ENCODE peak calls at places on chromosomes 6 and 20, in five cellular contexts. One of them, this sample, is unnamed.

GRCh38 chr6:81895511-81896185 is 143.2 kb upstream of the TENT5A start:
- DNase-seq in Peyer's patch: no peak
- DNase-seq in NAMALWA: no peak
- DNase-seq in amniotic epithelial cell: peak
- DNase-seq in foreskin fibroblast: peak
- DNase-seq in this sample: no peak

GRCh38 chr6:156809446-156810178 is 32.4 kb downstream of the ARID1B start:
- DNase-seq in amniotic epithelial cell: no peak
- DNase-seq in NAMALWA: no peak
- DNase-seq in foreskin fibroblast: no peak
- DNase-seq in Peyer's patch: no peak
- DNase-seq in this sample: no peak

GRCh38 chr6:24431045-24431451 is 28.3 kb downstream of the MRS2 start:
- DNase-seq in foreskin fibroblast: peak
- DNase-seq in Peyer's patch: no peak
- DNase-seq in NAMALWA: peak
- DNase-seq in amniotic epithelial cell: peak
- DNase-seq in this sample: peak

GRCh38 chr6:108948252-108948651 is 100.0 kb downstream of the ARMC2 start:
- DNase-seq in NAMALWA: no peak
- DNase-seq in Peyer's patch: no peak
- DNase-seq in amniotic epithelial cell: peak
- DNase-seq in foreskin fibroblast: peak
- DNase-seq in this sample: peak

GRCh38 chr6:131532476-131533108 is 40.4 kb upstream of the ARG1 start:
- DNase-seq in Peyer's patch: no peak
- DNase-seq in NAMALWA: no peak
- DNase-seq in amniotic epithelial cell: no peak
- DNase-seq in foreskin fibroblast: peak
- DNase-seq in this sample: no peak

GRCh38 chr6:90462102-90462501 is 124.8 kb downstream of the MAP3K7 start:
- DNase-seq in Peyer's patch: no peak
- DNase-seq in NAMALWA: no peak
- DNase-seq in amniotic epithelial cell: no peak
- DNase-seq in foreskin fibroblast: no peak
- DNase-seq in this sample: no peak

GRCh38 chr6:109139109-109139508 is 43.8 kb downstream of the CEP57L1 start:
- DNase-seq in amniotic epithelial cell: peak
- DNase-seq in foreskin fibroblast: peak
- DNase-seq in NAMALWA: no peak
- DNase-seq in Peyer's patch: no peak
- DNase-seq in this sample: no peak

GRCh38 chr20:45771182-45771759 is 20.4 kb downstream of the WFDC3 start:
- DNase-seq in foreskin fibroblast: peak
- DNase-seq in Peyer's patch: peak
- DNase-seq in amniotic epithelial cell: peak
- DNase-seq in NAMALWA: peak
- DNase-seq in this sample: peak

GRCh38 chr6:63543982-63544381 is 28.3 kb upstream of the LOC128125822 start:
- DNase-seq in Peyer's patch: no peak
- DNase-seq in amniotic epithelial cell: peak
- DNase-seq in foreskin fibroblast: no peak
- DNase-seq in NAMALWA: no peak
- DNase-seq in this sample: no peak

GRCh38 chr6:26196846-26197683 is 109.8 kb downstream of the HFE start:
- DNase-seq in NAMALWA: peak
- DNase-seq in Peyer's patch: peak
- DNase-seq in foreskin fibroblast: peak
- DNase-seq in amniotic epithelial cell: peak
- DNase-seq in this sample: peak

GRCh38 chr6:133241088-133241900 is at the start of gene EYA4:
- DNase-seq in NAMALWA: no peak
- DNase-seq in Peyer's patch: no peak
- DNase-seq in amniotic epithelial cell: no peak
- DNase-seq in foreskin fibroblast: peak
- DNase-seq in this sample: no peak

GRCh38 chr6:74044417-74045096 is 348.6 kb downstream of the CD109 start:
- DNase-seq in amniotic epithelial cell: peak
- DNase-seq in NAMALWA: no peak
- DNase-seq in Peyer's patch: no peak
- DNase-seq in foreskin fibroblast: peak
- DNase-seq in this sample: no peak

GRCh38 chr20:49169547-49169946 is 18.6 kb downstream of the STAU1 start:
- DNase-seq in NAMALWA: no peak
- DNase-seq in foreskin fibroblast: no peak
- DNase-seq in Peyer's patch: no peak
- DNase-seq in amniotic epithelial cell: no peak
- DNase-seq in this sample: no peak

GRCh38 chr6:7249946-7250643 is 62.9 kb downstream of the SSR1 start:
- DNase-seq in NAMALWA: peak
- DNase-seq in Peyer's patch: no peak
- DNase-seq in amniotic epithelial cell: no peak
- DNase-seq in foreskin fibroblast: peak
- DNase-seq in this sample: no peak

GRCh38 chr6:105917038-105917695 is 169.0 kb upstream of the PRDM1 start:
- DNase-seq in amniotic epithelial cell: no peak
- DNase-seq in foreskin fibroblast: no peak
- DNase-seq in NAMALWA: no peak
- DNase-seq in Peyer's patch: no peak
- DNase-seq in this sample: no peak

GRCh38 chr6:132130530-132131298 is 179.5 kb upstream of the CCN2 start:
- DNase-seq in NAMALWA: peak
- DNase-seq in Peyer's patch: no peak
- DNase-seq in foreskin fibroblast: peak
- DNase-seq in amniotic epithelial cell: peak
- DNase-seq in this sample: peak